ENCODE peak calls at places on chromosomes 5 and 9, in six cellular contexts. One of them, this sample, is unnamed.

GRCh38 chr9:138009016-138009415 is 131.4 kb downstream of the CACNA1B start:
- DNase-seq in A549: no peak
- DNase-seq in SK-MEL-5: no peak
- DNase-seq in activated CD4-positive, alpha-beta T cell treated with anti-CD3 and anti-CD28 coated beads for 24 hours: no peak
- DNase-seq in activated T-cell treated with anti-CD3 and anti-CD28 coated beads for 1 hour: no peak
- DNase-seq in posterior cingulate gyrus: no peak
- DNase-seq in this sample: no peak

GRCh38 chr5:59660737-59661136 is 232.8 kb downstream of the PDE4D start:
- DNase-seq in A549: peak; percentile 36
- DNase-seq in SK-MEL-5: peak; percentile 57
- DNase-seq in activated CD4-positive, alpha-beta T cell treated with anti-CD3 and anti-CD28 coated beads for 24 hours: no peak
- DNase-seq in activated T-cell treated with anti-CD3 and anti-CD28 coated beads for 1 hour: no peak
- DNase-seq in posterior cingulate gyrus: no peak
- DNase-seq in this sample: no peak

GRCh38 chr5:154267516-154267915 is 77.0 kb downstream of the GALNT10 start:
- DNase-seq in A549: no peak
- DNase-seq in SK-MEL-5: no peak
- DNase-seq in activated CD4-positive, alpha-beta T cell treated with anti-CD3 and anti-CD28 coated beads for 24 hours: no peak
- DNase-seq in activated T-cell treated with anti-CD3 and anti-CD28 coated beads for 1 hour: no peak
- DNase-seq in posterior cingulate gyrus: no peak
- DNase-seq in this sample: no peak

GRCh38 chr5:5882706-5883105 is 460.2 kb downstream of the ICE1 start:
- DNase-seq in A549: no peak
- DNase-seq in SK-MEL-5: no peak
- DNase-seq in activated CD4-positive, alpha-beta T cell treated with anti-CD3 and anti-CD28 coated beads for 24 hours: no peak
- DNase-seq in activated T-cell treated with anti-CD3 and anti-CD28 coated beads for 1 hour: no peak
- DNase-seq in posterior cingulate gyrus: no peak
- DNase-seq in this sample: no peak

GRCh38 chr9:131661954-131662621 is 77.8 kb downstream of the RAPGEF1 start:
- DNase-seq in A549: no peak
- DNase-seq in SK-MEL-5: no peak
- DNase-seq in activated CD4-positive, alpha-beta T cell treated with anti-CD3 and anti-CD28 coated beads for 24 hours: peak; percentile 44
- DNase-seq in activated T-cell treated with anti-CD3 and anti-CD28 coated beads for 1 hour: peak; percentile 45
- DNase-seq in posterior cingulate gyrus: no peak
- DNase-seq in this sample: no peak

GRCh38 chr9:134413890-134414731 is 87.9 kb downstream of the RXRA start:
- DNase-seq in A549: peak; percentile 87
- DNase-seq in SK-MEL-5: peak; percentile 54
- DNase-seq in activated CD4-positive, alpha-beta T cell treated with anti-CD3 and anti-CD28 coated beads for 24 hours: no peak
- DNase-seq in activated T-cell treated with anti-CD3 and anti-CD28 coated beads for 1 hour: no peak
- DNase-seq in posterior cingulate gyrus: peak; percentile 36
- DNase-seq in this sample: no peak

GRCh38 chr5:109496112-109496511 is 86.3 kb upstream of the PJA2 start:
- DNase-seq in A549: no peak
- DNase-seq in SK-MEL-5: no peak
- DNase-seq in activated CD4-positive, alpha-beta T cell treated with anti-CD3 and anti-CD28 coated beads for 24 hours: no peak
- DNase-seq in activated T-cell treated with anti-CD3 and anti-CD28 coated beads for 1 hour: no peak
- DNase-seq in posterior cingulate gyrus: no peak
- DNase-seq in this sample: no peak

GRCh38 chr5:80255425-80255751 is 460 bp downstream of the SERINC5 start:
- DNase-seq in A549: peak; percentile 72
- DNase-seq in SK-MEL-5: peak; percentile 52
- DNase-seq in activated CD4-positive, alpha-beta T cell treated with anti-CD3 and anti-CD28 coated beads for 24 hours: no peak
- DNase-seq in activated T-cell treated with anti-CD3 and anti-CD28 coated beads for 1 hour: no peak
- DNase-seq in posterior cingulate gyrus: peak; percentile 67
- DNase-seq in this sample: peak; percentile 68

GRCh38 chr5:22250528-22250927 is 602.6 kb downstream of the CDH12 start:
- DNase-seq in A549: no peak
- DNase-seq in SK-MEL-5: no peak
- DNase-seq in activated CD4-positive, alpha-beta T cell treated with anti-CD3 and anti-CD28 coated beads for 24 hours: no peak
- DNase-seq in activated T-cell treated with anti-CD3 and anti-CD28 coated beads for 1 hour: no peak
- DNase-seq in posterior cingulate gyrus: no peak
- DNase-seq in this sample: no peak

GRCh38 chr9:109440797-109441287 is 57.3 kb downstream of the PTPN3 start:
- DNase-seq in A549: peak; percentile 90
- DNase-seq in SK-MEL-5: peak; percentile 88
- DNase-seq in activated CD4-positive, alpha-beta T cell treated with anti-CD3 and anti-CD28 coated beads for 24 hours: peak; percentile 26
- DNase-seq in activated T-cell treated with anti-CD3 and anti-CD28 coated beads for 1 hour: no peak
- DNase-seq in posterior cingulate gyrus: peak; percentile 41
- DNase-seq in this sample: peak; percentile 81

GRCh38 chr9:133726401-133727276 is 11.5 kb downstream of the SARDH start:
- DNase-seq in A549: peak; percentile 78
- DNase-seq in SK-MEL-5: peak; percentile 65
- DNase-seq in activated CD4-positive, alpha-beta T cell treated with anti-CD3 and anti-CD28 coated beads for 24 hours: peak; percentile 31
- DNase-seq in activated T-cell treated with anti-CD3 and anti-CD28 coated beads for 1 hour: peak; percentile 51
- DNase-seq in posterior cingulate gyrus: peak; percentile 42
- DNase-seq in this sample: peak; percentile 86

GRCh38 chr9:36191290-36191645 is 547 bp downstream of the CLTA start:
- DNase-seq in A549: no peak
- DNase-seq in SK-MEL-5: no peak
- DNase-seq in activated CD4-positive, alpha-beta T cell treated with anti-CD3 and anti-CD28 coated beads for 24 hours: peak; percentile 19
- DNase-seq in activated T-cell treated with anti-CD3 and anti-CD28 coated beads for 1 hour: peak; percentile 41
- DNase-seq in posterior cingulate gyrus: no peak
- DNase-seq in this sample: no peak

GRCh38 chr5:65102826-65103673 is 334.3 kb downstream of the CWC27 start:
- DNase-seq in A549: peak; percentile 69
- DNase-seq in SK-MEL-5: peak; percentile 30
- DNase-seq in activated CD4-positive, alpha-beta T cell treated with anti-CD3 and anti-CD28 coated beads for 24 hours: peak; percentile 22
- DNase-seq in activated T-cell treated with anti-CD3 and anti-CD28 coated beads for 1 hour: peak; percentile 34
- DNase-seq in posterior cingulate gyrus: peak; percentile 59
- DNase-seq in this sample: peak; percentile 54

GRCh38 chr5:24491482-24491881 is 153.3 kb downstream of the CDH10 start:
- DNase-seq in A549: no peak
- DNase-seq in SK-MEL-5: no peak
- DNase-seq in activated CD4-positive, alpha-beta T cell treated with anti-CD3 and anti-CD28 coated beads for 24 hours: no peak
- DNase-seq in activated T-cell treated with anti-CD3 and anti-CD28 coated beads for 1 hour: no peak
- DNase-seq in posterior cingulate gyrus: no peak
- DNase-seq in this sample: no peak

GRCh38 chr5:143086851-143087637 is 316.4 kb downstream of the NR3C1 start:
- DNase-seq in A549: peak; percentile 43
- DNase-seq in SK-MEL-5: peak; percentile 55
- DNase-seq in activated CD4-positive, alpha-beta T cell treated with anti-CD3 and anti-CD28 coated beads for 24 hours: no peak
- DNase-seq in activated T-cell treated with anti-CD3 and anti-CD28 coated beads for 1 hour: no peak
- DNase-seq in posterior cingulate gyrus: no peak
- DNase-seq in this sample: peak; percentile 95

GRCh38 chr5:129904667-129905466 is 602 bp downstream of the CHSY3 start:
- DNase-seq in A549: no peak
- DNase-seq in SK-MEL-5: no peak
- DNase-seq in activated CD4-positive, alpha-beta T cell treated with anti-CD3 and anti-CD28 coated beads for 24 hours: no peak
- DNase-seq in activated T-cell treated with anti-CD3 and anti-CD28 coated beads for 1 hour: no peak
- DNase-seq in posterior cingulate gyrus: peak; percentile 22
- DNase-seq in this sample: no peak

GRCh38 chr9:21560281-21560745 is 78.2 kb upstream of the IFNE start:
- DNase-seq in A549: no peak
- DNase-seq in SK-MEL-5: no peak
- DNase-seq in activated CD4-positive, alpha-beta T cell treated with anti-CD3 and anti-CD28 coated beads for 24 hours: no peak
- DNase-seq in activated T-cell treated with anti-CD3 and anti-CD28 coated beads for 1 hour: no peak
- DNase-seq in posterior cingulate gyrus: no peak
- DNase-seq in this sample: no peak

GRCh38 chr5:52844885-52845284 is 57.2 kb downstream of the ITGA1 start:
- DNase-seq in A549: no peak
- DNase-seq in SK-MEL-5: no peak
- DNase-seq in activated CD4-positive, alpha-beta T cell treated with anti-CD3 and anti-CD28 coated beads for 24 hours: no peak
- DNase-seq in activated T-cell treated with anti-CD3 and anti-CD28 coated beads for 1 hour: no peak
- DNase-seq in posterior cingulate gyrus: no peak
- DNase-seq in this sample: no peak

GRCh38 chr5:61460471-61460870 is 128.4 kb downstream of the ZSWIM6 start:
- DNase-seq in A549: no peak
- DNase-seq in SK-MEL-5: no peak
- DNase-seq in activated CD4-positive, alpha-beta T cell treated with anti-CD3 and anti-CD28 coated beads for 24 hours: no peak
- DNase-seq in activated T-cell treated with anti-CD3 and anti-CD28 coated beads for 1 hour: no peak
- DNase-seq in posterior cingulate gyrus: no peak
- DNase-seq in this sample: no peak

GRCh38 chr5:8376478-8376877 is 507.5 kb downstream of the MTRR start:
- DNase-seq in A549: no peak
- DNase-seq in SK-MEL-5: no peak
- DNase-seq in activated CD4-positive, alpha-beta T cell treated with anti-CD3 and anti-CD28 coated beads for 24 hours: no peak
- DNase-seq in activated T-cell treated with anti-CD3 and anti-CD28 coated beads for 1 hour: no peak
- DNase-seq in posterior cingulate gyrus: no peak
- DNase-seq in this sample: no peak

GRCh38 chr5:143921525-143922311 is 109.8 kb downstream of the HMHB1 start:
- DNase-seq in A549: peak; percentile 44
- DNase-seq in SK-MEL-5: no peak
- DNase-seq in activated CD4-positive, alpha-beta T cell treated with anti-CD3 and anti-CD28 coated beads for 24 hours: no peak
- DNase-seq in activated T-cell treated with anti-CD3 and anti-CD28 coated beads for 1 hour: no peak
- DNase-seq in posterior cingulate gyrus: no peak
- DNase-seq in this sample: no peak

GRCh38 chr5:140594169-140594568 is 29.5 kb downstream of the SLC35A4 start:
- DNase-seq in A549: no peak
- DNase-seq in SK-MEL-5: no peak
- DNase-seq in activated CD4-positive, alpha-beta T cell treated with anti-CD3 and anti-CD28 coated beads for 24 hours: no peak
- DNase-seq in activated T-cell treated with anti-CD3 and anti-CD28 coated beads for 1 hour: no peak
- DNase-seq in posterior cingulate gyrus: no peak
- DNase-seq in this sample: no peak

GRCh38 chr9:129270205-129270604 is 92.1 kb upstream of the IER5L start:
- DNase-seq in A549: no peak
- DNase-seq in SK-MEL-5: no peak
- DNase-seq in activated CD4-positive, alpha-beta T cell treated with anti-CD3 and anti-CD28 coated beads for 24 hours: peak; percentile 19
- DNase-seq in activated T-cell treated with anti-CD3 and anti-CD28 coated beads for 1 hour: peak; percentile 19
- DNase-seq in posterior cingulate gyrus: no peak
- DNase-seq in this sample: no peak

GRCh38 chr5:180785794-180786221 is 16.8 kb downstream of the MGAT1 start:
- DNase-seq in A549: no peak
- DNase-seq in SK-MEL-5: no peak
- DNase-seq in activated CD4-positive, alpha-beta T cell treated with anti-CD3 and anti-CD28 coated beads for 24 hours: no peak
- DNase-seq in activated T-cell treated with anti-CD3 and anti-CD28 coated beads for 1 hour: no peak
- DNase-seq in posterior cingulate gyrus: no peak
- DNase-seq in this sample: peak; percentile 68

GRCh38 chr9:69255591-69255990 is 69.4 kb upstream of the ENTREP1 start:
- DNase-seq in A549: no peak
- DNase-seq in SK-MEL-5: no peak
- DNase-seq in activated CD4-positive, alpha-beta T cell treated with anti-CD3 and anti-CD28 coated beads for 24 hours: no peak
- DNase-seq in activated T-cell treated with anti-CD3 and anti-CD28 coated beads for 1 hour: no peak
- DNase-seq in posterior cingulate gyrus: no peak
- DNase-seq in this sample: no peak